ENCODE peak calls at places on chromosomes 11 and 22, in nine cellular contexts. P, O, Z, T, Q, S, G, R and V are unnamed samples.

GRCh38 chr11:18731949-18732821 is 6.2 kb upstream of the IGSF22 start:
- DNase-seq in Z (peak), O (peak), R (no peak), Q (peak), S (peak), P (peak), G (peak), T (peak), V (peak)

GRCh38 chr22:27201741-27202140 is 544.4 kb downstream of the MIAT start:
- DNase-seq in T (no peak), R (no peak), Z (no peak), S (no peak), O (no peak), G (no peak), Q (no peak), P (no peak), V (no peak)

GRCh38 chr11:76610871-76611475 is 59.6 kb downstream of the LRRC32 start:
- DNase-seq in O (no peak), S (no peak), G (no peak), R (no peak), Z (no peak), T (no peak), P (no peak), Q (peak), V (no peak)

GRCh38 chr11:111793863-111794262 is 27.7 kb upstream of the PPP2R1B start:
- DNase-seq in P (peak), S (no peak), G (no peak), T (no peak), O (no peak), Q (no peak), Z (no peak), R (peak), V (no peak)

GRCh38 chr11:105078283-105078682 is 33.1 kb upstream of the CARD16 start:
- DNase-seq in R (no peak), G (no peak), Q (no peak), T (no peak), Z (no peak), O (no peak), S (no peak), P (no peak), V (no peak)

GRCh38 chr11:23778971-23779370 is 717.9 kb upstream of the LUZP2 start:
- DNase-seq in P (peak), R (no peak), O (no peak), Z (no peak), T (no peak), Q (no peak), G (peak), S (no peak), V (no peak)

GRCh38 chr11:112364962-112365481 is 104.4 kb upstream of the PLET1 start:
- DNase-seq in Q (no peak), G (peak), R (peak), P (peak), T (no peak), Z (no peak), S (peak), O (no peak), V (no peak)

GRCh38 chr11:1150769-1151365 is 6.9 kb upstream of the MUC5AC start:
- DNase-seq in R (no peak), S (peak), Q (peak), G (peak), Z (no peak), T (no peak), P (peak), O (peak), V (no peak)

GRCh38 chr11:130839950-130840666 is 76.2 kb downstream of the SNX19 start:
- DNase-seq in Z (no peak), P (peak), Q (no peak), G (peak), T (no peak), O (no peak), R (no peak), S (no peak), V (no peak)

GRCh38 chr22:19429950-19430889 is 1.3 kb downstream of the HIRA start:
- DNase-seq in S (peak), P (peak), G (peak), Q (peak), Z (no peak), T (no peak), R (peak), O (no peak), V (no peak)

GRCh38 chr11:10592331-10592730 is 23.9 kb upstream of the LYVE1 start:
- DNase-seq in O (no peak), Z (no peak), S (no peak), G (peak), P (peak), Q (no peak), T (peak), R (peak), V (no peak)

GRCh38 chr11:94757037-94757681 is 11.0 kb upstream of the AMOTL1 start:
- DNase-seq in T (no peak), R (no peak), G (no peak), P (no peak), Z (no peak), S (no peak), Q (no peak), O (no peak), V (no peak)

GRCh38 chr11:116821050-116821918 is 1.8 kb downstream of the APOA4 start:
- DNase-seq in Z (no peak), R (no peak), Q (no peak), S (no peak), P (no peak), T (no peak), G (no peak), O (no peak), V (no peak)

GRCh38 chr11:116605543-116605942 is 167.2 kb downstream of the BUD13 start:
- DNase-seq in Q (no peak), O (no peak), S (peak), Z (peak), P (peak), T (peak), R (no peak), G (no peak), V (peak)

GRCh38 chr11:66639066-66639813 is 737 bp downstream of the RBM4 start:
- DNase-seq in Q (no peak), O (no peak), Z (no peak), S (peak), G (peak), T (peak), P (peak), R (peak), V (no peak)

GRCh38 chr11:19812710-19813109 is 100.1 kb downstream of the NAV2 start:
- DNase-seq in Z (no peak), R (no peak), O (no peak), S (no peak), T (no peak), Q (no peak), G (peak), P (no peak), V (no peak)

GRCh38 chr11:130672911-130673310 is 224.5 kb downstream of the ADAMTS15 start:
- DNase-seq in O (no peak), T (no peak), Z (no peak), R (no peak), P (no peak), G (no peak), Q (no peak), S (no peak), V (no peak)

GRCh38 chr11:62217191-62217748 is 8.8 kb downstream of the SCGB2A1 start:
- DNase-seq in Z (no peak), S (peak), O (no peak), Q (no peak), P (peak), G (peak), R (peak), T (peak), V (no peak)

GRCh38 chr11:33689089-33689488 is 11.5 kb downstream of the C11orf91 start:
- DNase-seq in O (no peak), T (no peak), Q (no peak), Z (no peak), P (peak), R (no peak), G (peak), S (peak), V (no peak)

GRCh38 chr22:39647836-39648500 is 77.4 kb downstream of the CACNA1I start:
- DNase-seq in Q (no peak), O (no peak), R (no peak), P (no peak), S (no peak), Z (no peak), G (no peak), T (no peak), V (no peak)

GRCh38 chr11:61815790-61816735 is 740 bp downstream of the FADS1 start:
- DNase-seq in P (peak), R (peak), Z (peak), O (peak), T (peak), S (peak), Q (peak), G (peak), V (peak)

GRCh38 chr22:27207907-27208306 is 550.5 kb downstream of the MIAT start:
- DNase-seq in Q (no peak), G (no peak), P (peak), O (no peak), R (no peak), T (no peak), Z (no peak), S (peak), V (no peak)

GRCh38 chr22:37282385-37282677 is at the start of gene CYTH4:
- DNase-seq in Z (peak), R (no peak), Q (peak), O (no peak), S (no peak), G (no peak), P (no peak), T (no peak), V (no peak)

GRCh38 chr22:43426816-43427215 is 15.0 kb downstream of the MPPED1 start:
- DNase-seq in R (no peak), Q (no peak), G (no peak), S (no peak), T (no peak), Z (no peak), P (no peak), O (no peak), V (no peak)

GRCh38 chr22:43429426-43429825 is 17.6 kb downstream of the MPPED1 start:
- DNase-seq in P (no peak), S (no peak), Z (no peak), R (no peak), T (no peak), G (no peak), O (no peak), Q (no peak), V (no peak)

GRCh38 chr22:43428005-43428485 is 16.2 kb downstream of the MPPED1 start:
- DNase-seq in S (no peak), T (no peak), R (no peak), Q (no peak), Z (no peak), O (no peak), G (no peak), P (no peak), V (no peak)

GRCh38 chr22:43425976-43426785 is 14.4 kb downstream of the MPPED1 start:
- DNase-seq in P (no peak), R (no peak), S (no peak), T (no peak), O (no peak), G (no peak), Z (no peak), Q (no peak), V (no peak)

DNA sequence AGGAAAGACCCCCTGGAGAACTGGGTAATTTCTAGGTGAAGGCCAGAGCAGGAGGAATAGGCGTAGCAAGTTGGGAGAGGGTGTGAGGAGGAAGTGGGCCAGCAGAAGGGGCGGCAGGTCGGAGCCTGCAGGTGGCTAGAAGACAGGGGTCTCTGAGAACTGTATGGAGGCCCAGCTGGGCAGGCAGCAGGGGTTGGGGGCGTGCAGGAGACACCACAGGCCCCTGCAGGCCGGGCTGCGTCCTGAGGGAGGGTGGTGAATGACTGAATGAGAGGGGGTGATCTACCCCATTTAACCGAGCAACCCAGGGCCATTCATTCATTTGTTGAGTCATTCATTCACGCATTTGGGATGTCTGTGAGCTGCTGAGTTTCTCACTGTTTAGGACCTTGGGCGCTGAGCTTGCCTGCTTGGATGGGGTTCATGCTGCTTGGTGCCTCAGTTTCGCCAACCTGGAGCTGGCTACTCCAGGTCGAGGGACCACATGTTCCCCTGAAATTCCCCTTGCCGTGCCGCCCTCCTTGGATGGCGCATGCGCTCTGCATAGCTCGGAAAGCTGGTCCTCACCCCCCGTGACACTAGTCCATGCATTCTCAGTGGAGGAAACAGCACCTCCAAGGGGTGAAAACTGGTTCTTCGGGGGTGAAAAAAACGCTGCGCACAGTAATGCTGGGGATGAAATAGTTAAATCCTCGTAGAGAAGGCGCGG is 15.6 kb downstream of the MPPED1 start:
- DNase-seq in T (no peak), Q (no peak), R (no peak), P (no peak), O (no peak), S (no peak), Z (no peak), G (no peak), V (no peak)
- TF ChIP-seq CTCF in T (no peak), Q (no peak), R (no peak), P (no peak), O (no peak), S (no peak), Z (no peak), G (no peak), V (no peak)

DNA sequence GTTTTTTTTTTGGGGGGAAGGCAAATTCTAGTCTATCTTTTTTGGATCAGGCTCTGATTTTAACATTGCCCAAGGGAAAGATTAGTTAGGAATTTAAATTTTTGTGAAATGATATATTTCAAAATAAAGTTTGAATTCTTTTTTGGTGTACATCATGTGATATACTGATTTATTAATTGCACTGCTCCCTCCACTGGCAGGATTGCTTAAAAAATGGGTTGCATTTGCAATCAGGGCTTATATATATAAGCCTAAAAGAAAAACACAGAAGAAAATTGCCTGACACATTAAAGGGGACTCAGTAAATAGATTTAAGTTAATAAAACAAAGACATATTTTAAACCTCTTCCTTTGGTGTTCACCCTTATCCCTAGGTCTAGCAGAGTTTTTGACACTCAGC is 1.2 kb downstream of the DYNC2H1 start:
- DNase-seq in S (peak), Z (no peak), R (peak), O (no peak), Q (no peak), T (no peak), G (peak), P (peak), V (no peak)
- TF ChIP-seq CTCF in S (peak), Z (no peak), R (peak), O (no peak), Q (no peak), T (peak), G (peak), P (peak), V (peak)

GRCh38 chr11:73350908-73351636 is 25.1 kb upstream of the RELT start:
- DNase-seq in Q (peak), Z (peak), T (peak), R (peak), S (peak), G (peak), O (no peak), P (peak), V (peak)
- TF ChIP-seq CTCF in Q (peak), Z (peak), T (peak), R (peak), S (peak), G (peak), O (peak), P (peak), V (peak)

GRCh38 chr11:9265211-9266131 is at the start of gene DENND5A:
- DNase-seq in S (peak), G (peak), O (peak), R (peak), Q (peak), Z (peak), T (peak), P (peak), V (peak)
- TF ChIP-seq CTCF in S (no peak), G (no peak), O (no peak), R (no peak), Q (no peak), Z (no peak), T (no peak), P (no peak), V (no peak)

DNA sequence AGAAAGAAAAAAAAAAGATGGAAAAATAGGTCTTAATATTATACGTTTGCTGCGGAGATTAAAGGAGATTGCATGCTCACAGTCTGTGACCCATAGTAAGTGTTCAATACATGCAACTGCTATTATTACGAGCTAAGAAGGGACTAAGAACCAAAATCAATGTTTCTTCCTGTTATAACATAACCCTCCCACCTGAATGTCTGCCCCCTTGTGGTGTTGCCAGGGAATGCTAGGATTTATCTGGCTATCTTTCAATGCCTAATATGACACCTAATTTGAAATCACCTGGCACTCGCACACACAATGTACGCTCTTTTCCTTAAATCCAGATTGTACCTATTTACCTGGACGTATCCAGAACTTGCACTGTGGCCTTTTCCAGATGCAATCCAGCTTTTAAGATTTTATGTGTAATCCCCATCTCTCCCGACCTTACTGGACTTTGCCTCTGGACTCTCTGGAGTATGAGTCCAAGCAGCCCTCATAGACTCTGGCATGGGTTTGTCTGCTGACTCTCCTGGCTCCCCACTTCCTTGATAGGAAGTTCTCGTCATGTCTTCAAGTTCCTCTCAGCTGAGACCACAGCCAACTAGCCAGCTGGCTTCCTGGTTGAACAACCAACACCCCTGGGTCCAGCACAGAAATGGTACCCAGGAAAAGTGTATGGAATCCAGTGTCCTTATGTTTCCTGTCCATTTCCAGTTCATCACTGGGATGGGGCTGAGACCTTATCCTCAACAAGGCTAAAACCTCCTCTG is 151.5 kb downstream of the CCDC34 start:
- DNase-seq in O (no peak), G (no peak), S (no peak), P (no peak), Q (peak), Z (no peak), R (no peak), T (peak), V (peak)
- TF ChIP-seq CTCF in O (no peak), G (peak), S (peak), P (peak), Q (peak), Z (no peak), R (peak), T (peak), V (peak)

GRCh38 chr11:79931692-79932091 is 490.9 kb upstream of the TENM4 start:
- DNase-seq in T (no peak), S (no peak), R (no peak), G (no peak), Z (no peak), P (no peak), Q (no peak), O (no peak), V (no peak)
- TF ChIP-seq CTCF in T (no peak), S (no peak), R (no peak), G (no peak), Z (no peak), P (no peak), Q (no peak), O (no peak), V (no peak)

GRCh38 chr11:63614136-63614664 is at the start of gene PLAAT3:
- DNase-seq in G (peak), S (peak), Z (peak), R (no peak), P (no peak), T (peak), Q (peak), O (peak), V (peak)

GRCh38 chr11:63610604-63611394 is 3.4 kb downstream of the PLAAT3 start:
- DNase-seq in Z (no peak), Q (no peak), S (no peak), R (no peak), P (peak), T (no peak), O (no peak), G (no peak), V (no peak)

GRCh38 chr11:63612181-63612580 is 2.1 kb downstream of the PLAAT3 start:
- DNase-seq in O (no peak), G (no peak), R (no peak), P (no peak), Z (no peak), S (no peak), Q (no peak), T (no peak), V (no peak)

GRCh38 chr11:63611395-63611747 is 2.9 kb downstream of the PLAAT3 start:
- DNase-seq in G (no peak), R (no peak), P (no peak), T (no peak), O (no peak), Q (no peak), Z (no peak), S (no peak), V (no peak)

GRCh38 chr11:63613517-63614135 is 607 bp downstream of the PLAAT3 start:
- DNase-seq in S (peak), P (no peak), Q (peak), G (no peak), T (peak), O (peak), R (no peak), Z (peak), V (no peak)
- TF ChIP-seq CTCF in S (no peak), P (no peak), Q (no peak), G (no peak), T (no peak), O (no peak), R (no peak), Z (no peak), V (no peak)

GRCh38 chr22:22397292-22397870 is 111.2 kb downstream of the ZNF280B start:
- DNase-seq in O (no peak), Z (no peak), G (no peak), T (peak), Q (peak), P (peak), S (peak), R (peak), V (peak)
- TF ChIP-seq CTCF in O (no peak), Z (no peak), G (peak), T (peak), Q (peak), P (peak), S (peak), R (no peak), V (no peak)

GRCh38 chr22:45677060-45677459 is 5.4 kb downstream of the ATXN10 start:
- DNase-seq in O (no peak), G (no peak), T (no peak), Q (no peak), S (no peak), Z (no peak), R (no peak), P (no peak), V (no peak)
- TF ChIP-seq CTCF in O (no peak), G (no peak), T (no peak), Q (no peak), S (no peak), Z (no peak), R (no peak), P (no peak), V (no peak)

GRCh38 chr11:70353900-70354568 is 44.3 kb upstream of the CTTN start:
- DNase-seq in P (no peak), O (no peak), S (no peak), G (no peak), R (no peak), Z (no peak), T (no peak), Q (no peak), V (no peak)
- TF ChIP-seq CTCF in P (no peak), O (no peak), S (no peak), G (no peak), R (no peak), Z (no peak), T (no peak), Q (no peak), V (no peak)